ENCODE peak calls at places on chromosomes 13 and 19, in seven cellular contexts. U is IMR-90, Z is ascending aorta, N is lower lobe of right lung, R is lower leg skin, A is heart right ventricle, M is choroid plexus epithelial cell. W is an unnamed sample.
A peak's percentile ranks its signal among the peaks of the same experiment; 100 is the strongest.

GRCh38 chr13:105969761-105970160 is 565.7 kb downstream of the EFNB2 start:
- DNase-seq in U (no peak), R (no peak), A (no peak), N (no peak), M (no peak), Z (no peak), W (no peak)

GRCh38 chr19:54297759-54298305 is 15.1 kb downstream of the LILRA5 start:
- DNase-seq in Z (no peak), R (peak; percentile 52), M (peak; percentile 20), U (no peak), A (no peak), N (no peak), W (no peak)

GRCh38 chr13:76717092-76717491 is 169.1 kb downstream of the KCTD12 start:
- DNase-seq in N (no peak), Z (no peak), U (peak; percentile 73), A (no peak), R (no peak), M (peak; percentile 34), W (no peak)

GRCh38 chr19:8241646-8242045 is 32.5 kb downstream of the CERS4 start:
- DNase-seq in U (no peak), N (no peak), M (no peak), Z (no peak), A (no peak), R (no peak), W (no peak)

GRCh38 chr13:24636776-24637175 is 43.4 kb upstream of the ATP12A start:
- DNase-seq in Z (no peak), U (no peak), R (peak; percentile 64), A (no peak), M (no peak), N (no peak), W (no peak)

GRCh38 chr19:18839465-18840287 is 7.9 kb downstream of the UPF1 start:
- DNase-seq in U (no peak), M (peak; percentile 71), R (no peak), A (no peak), Z (no peak), N (no peak), W (no peak)

GRCh38 chr19:43684326-43684725 is 14.4 kb upstream of the PLAUR start:
- DNase-seq in M (no peak), Z (no peak), R (no peak), A (no peak), N (no peak), U (no peak), W (no peak)

GRCh38 chr19:58218899-58219298 is 9.8 kb upstream of the ZNF544 start:
- DNase-seq in A (no peak), U (no peak), N (no peak), M (peak; percentile 34), Z (no peak), R (no peak), W (no peak)

GRCh38 chr13:71218960-71219359 is 648.0 kb downstream of the DACH1 start:
- DNase-seq in Z (no peak), A (no peak), N (no peak), M (peak; percentile 19), U (no peak), R (no peak), W (no peak)

GRCh38 chr13:55570371-55570770 is 1570.3 kb upstream of the PRR20A start:
- DNase-seq in U (no peak), R (no peak), N (no peak), M (no peak), A (no peak), Z (no peak), W (no peak)

GRCh38 chr19:27733551-27734266 is 1479.2 kb downstream of the UQCRFS1 start:
- DNase-seq in U (no peak), R (peak; percentile 29), A (no peak), N (no peak), Z (no peak), M (no peak), W (no peak)

GRCh38 chr19:12090807-12091206 is 26.3 kb downstream of the ZNF844 start:
- DNase-seq in Z (peak; percentile 76), N (peak; percentile 71), U (peak; percentile 53), A (peak; percentile 70), M (peak; percentile 78), R (peak; percentile 90), W (peak; percentile 41)

GRCh38 chr13:40210865-40211585 is 455.4 kb downstream of the FOXO1 start:
- DNase-seq in M (no peak), R (no peak), A (no peak), Z (no peak), U (no peak), N (no peak), W (no peak)

GRCh38 chr13:30138511-30138910 is 168.8 kb downstream of the KATNAL1 start:
- DNase-seq in A (no peak), N (no peak), M (no peak), R (no peak), U (no peak), Z (no peak), W (no peak)

GRCh38 chr19:22472180-22472637 is 50.1 kb upstream of the ZNF98 start:
- DNase-seq in M (no peak), U (no peak), A (no peak), Z (no peak), N (no peak), R (no peak), W (no peak)

GRCh38 chr19:21065336-21065735 is 16.7 kb upstream of the ZNF714 start:
- DNase-seq in A (no peak), Z (no peak), R (no peak), U (no peak), N (no peak), M (no peak), W (no peak)

GRCh38 chr13:86446311-86446710 is 647.1 kb upstream of the SLITRK6 start:
- DNase-seq in U (peak; percentile 13), Z (no peak), M (peak; percentile 96), R (no peak), A (no peak), N (no peak), W (no peak)

GRCh38 chr13:45122941-45123340 is 2.6 kb downstream of the GTF2F2 start:
- DNase-seq in N (no peak), M (no peak), A (no peak), U (no peak), R (no peak), Z (no peak), W (no peak)

GRCh38 chr13:45119469-45119989 is 781 bp upstream of the GTF2F2 start:
- DNase-seq in U (peak; percentile 77), R (no peak), Z (no peak), N (no peak), M (peak; percentile 68), A (peak; percentile 8), W (no peak)

GRCh38 chr13:45120967-45121366 is 657 bp downstream of the GTF2F2 start:
- DNase-seq in A (no peak), N (no peak), M (peak; percentile 14), R (no peak), U (no peak), Z (no peak), W (no peak)

GRCh38 chr13:45119990-45120864 is at the start of gene GTF2F2:
- DNase-seq in R (peak; percentile 98), M (peak; percentile 92), N (peak; percentile 92), Z (peak; percentile 92), U (peak; percentile 90), A (peak; percentile 92), W (peak; percentile 64)

GRCh38 chr13:45121421-45121820 is 1.1 kb downstream of the GTF2F2 start:
- DNase-seq in M (peak; percentile 62), A (no peak), U (peak; percentile 53), R (no peak), Z (no peak), N (no peak), W (no peak)
- TF ChIP-seq CTCF in M (peak; percentile 33), A (no peak), U (peak; percentile 31), R (no peak), Z (no peak), N (no peak), W (no peak)

DNA sequence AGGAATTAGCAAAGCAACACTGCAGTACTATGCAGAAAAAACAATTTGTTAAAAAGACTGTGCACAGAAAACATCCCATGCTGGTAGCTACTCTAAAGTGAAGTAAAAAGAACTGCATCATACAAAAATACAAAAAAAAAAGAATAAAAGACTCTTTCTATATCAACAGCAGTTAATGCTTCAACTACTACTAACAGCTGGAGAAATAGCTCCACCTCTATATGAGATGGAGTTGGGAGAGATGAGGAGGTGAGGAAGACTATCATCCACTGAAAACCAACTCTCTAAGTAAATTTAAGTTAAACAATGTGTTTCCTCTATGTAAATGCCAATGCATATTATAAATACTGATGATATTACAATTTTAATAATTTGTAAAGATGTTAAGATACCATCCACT is 1.8 kb downstream of the ZC3H13 start:
- DNase-seq in N (no peak), Z (no peak), A (no peak), U (no peak), R (no peak), M (no peak), W (no peak)
- H3K4me3 ChIP-seq in N (peak overlapping the region; percentile 79), Z (peak overlapping the region; percentile 83), A (no peak overlapping the region), U (no peak overlapping the region), R (no peak overlapping the region), M (no peak overlapping the region), W (peak overlapping the region; percentile 10)

GRCh38 chr13:48532473-48533206 is at the start of gene RCBTB2:
- DNase-seq in Z (peak; percentile 99), R (peak; percentile 99), A (peak; percentile 98), N (peak; percentile 99), U (peak; percentile 96), M (peak; percentile 98), W (peak; percentile 98)
- TF ChIP-seq CTCF in Z (no peak), R (no peak), A (no peak), N (no peak), U (no peak), M (no peak), W (no peak)

GRCh38 chr13:85368686-85369085 is 430.5 kb downstream of the SLITRK6 start:
- DNase-seq in U (no peak), Z (no peak), M (no peak), A (no peak), R (no peak), N (no peak), W (no peak)

GRCh38 chr13:85362980-85363379 is 436.2 kb downstream of the SLITRK6 start:
- DNase-seq in R (no peak), U (no peak), Z (peak; percentile 44), M (no peak), N (no peak), A (no peak), W (no peak)

GRCh38 chr13:85363504-85363903 is 435.7 kb downstream of the SLITRK6 start:
- DNase-seq in R (no peak), M (no peak), U (no peak), N (no peak), A (no peak), Z (no peak), W (no peak)

GRCh38 chr13:85367887-85368286 is 431.3 kb downstream of the SLITRK6 start:
- DNase-seq in N (no peak), U (peak; percentile 2), Z (no peak), R (no peak), A (no peak), M (peak; percentile 83), W (no peak)

DNA sequence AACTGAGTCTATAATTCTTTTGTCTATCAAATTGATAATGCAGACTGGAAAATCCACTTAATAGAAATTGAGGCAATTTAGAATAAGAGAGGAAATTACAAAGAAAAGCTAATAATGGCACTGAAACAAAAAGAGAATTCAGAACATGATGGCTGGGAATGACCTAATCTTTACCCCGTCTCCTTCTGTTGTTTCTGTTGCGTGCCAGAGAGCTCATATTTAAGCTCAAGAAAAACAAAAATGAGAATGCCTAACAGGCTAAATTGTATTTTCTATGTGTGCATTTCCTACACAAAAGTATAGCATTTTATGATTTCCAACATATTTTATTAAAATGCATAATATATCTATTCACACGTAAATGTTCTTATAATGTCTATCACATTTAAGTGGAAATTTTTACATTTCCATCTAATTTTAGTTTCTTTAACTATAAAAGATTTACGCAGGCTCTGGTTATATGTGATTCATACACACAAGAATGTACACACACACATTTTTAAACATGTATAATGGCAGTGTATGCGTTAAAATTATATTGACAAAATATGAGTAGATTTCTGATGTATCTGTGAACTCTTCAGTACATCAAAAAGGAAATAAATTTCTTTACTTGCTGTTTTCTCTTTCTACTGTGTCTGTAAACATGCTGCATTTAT is 432.3 kb downstream of the SLITRK6 start:
- DNase-seq in Z (no peak), A (no peak), N (no peak), U (peak; percentile 52), R (no peak), M (peak; percentile 59), W (no peak)
- H3K4me3 ChIP-seq in Z (no peak overlapping the region), A (no peak overlapping the region), N (no peak overlapping the region), U (no peak overlapping the region), R (no peak overlapping the region), M (no peak overlapping the region), W (no peak overlapping the region)